ENCODE peak calls at places on chromosome 15, in eight cellular contexts. W, V, O, S, G, X, U and R are unnamed samples.
A peak's percentile ranks its signal among the peaks of the same experiment; 100 is the strongest.

GRCh38 chr15:52486003-52486996 is 42.4 kb downstream of the MYO5A start:
- DNase-seq in W (peak; percentile 7), V (no peak), O (no peak), S (no peak), G (no peak), X (no peak), U (no peak), R (no peak)

GRCh38 chr15:74261685-74262084 is 25.6 kb downstream of the CCDC33 start:
- DNase-seq in W (no peak), V (no peak), O (no peak), S (no peak), G (peak; percentile 9), X (no peak), U (no peak), R (no peak)

GRCh38 chr15:52680041-52680391 is 828 bp upstream of the ATOSA start:
- DNase-seq in W (peak; percentile 45), V (no peak), O (no peak), S (no peak), G (no peak), X (no peak), U (no peak), R (no peak)

GRCh38 chr15:85504739-85505676 is 124.6 kb downstream of the AKAP13 start:
- DNase-seq in W (peak; percentile 75), V (peak; percentile 27), O (peak; percentile 15), S (peak; percentile 48), G (no peak), X (no peak), U (no peak), R (peak; percentile 90)

GRCh38 chr15:90101969-90102890 is at the start of gene IDH2:
- DNase-seq in W (peak; percentile 88), V (peak; percentile 74), O (peak; percentile 59), S (peak; percentile 65), G (peak; percentile 91), X (peak; percentile 99), U (peak; percentile 44), R (peak; percentile 50)

GRCh38 chr15:35693887-35694286 is 147.9 kb upstream of the DPH6 start:
- DNase-seq in W (no peak), V (no peak), O (no peak), S (no peak), G (no peak), X (no peak), U (no peak), R (no peak)

GRCh38 chr15:99703603-99704443 is 29.4 kb downstream of the LYSMD4 start:
- DNase-seq in W (peak; percentile 69), V (peak; percentile 28), O (no peak), S (peak; percentile 51), G (no peak), X (no peak), U (no peak), R (no peak)

GRCh38 chr15:95277266-95277665 is 1045.9 kb downstream of the MCTP2 start:
- DNase-seq in W (no peak), V (no peak), O (no peak), S (no peak), G (no peak), X (no peak), U (no peak), R (no peak)

GRCh38 chr15:89855948-89856347 is 37.8 kb downstream of the AP3S2 start:
- DNase-seq in W (no peak), V (no peak), O (no peak), S (no peak), G (no peak), X (no peak), U (no peak), R (no peak)

GRCh38 chr15:68582864-68583263 is 4.1 kb downstream of the CORO2B start:
- DNase-seq in W (no peak), V (no peak), O (no peak), S (no peak), G (no peak), X (no peak), U (no peak), R (no peak)

GRCh38 chr15:75727851-75728715 is 15.4 kb upstream of the CSPG4 start:
- DNase-seq in W (peak; percentile 52), V (peak; percentile 61), O (peak; percentile 67), S (peak; percentile 65), G (no peak), X (peak; percentile 83), U (peak; percentile 50), R (peak; percentile 37)

GRCh38 chr15:76196286-76196948 is 114.9 kb downstream of the ETFA start:
- DNase-seq in W (peak; percentile 47), V (no peak), O (no peak), S (peak; percentile 65), G (no peak), X (peak; percentile 66), U (no peak), R (no peak)

GRCh38 chr15:96321422-96322391 is 8.8 kb upstream of the NR2F2 start:
- DNase-seq in W (peak; percentile 63), V (no peak), O (no peak), S (no peak), G (peak; percentile 71), X (peak; percentile 57), U (no peak), R (peak; percentile 35)

GRCh38 chr15:98580577-98580976 is 67.8 kb upstream of the IGF1R start:
- DNase-seq in W (peak; percentile 20), V (no peak), O (no peak), S (no peak), G (no peak), X (no peak), U (no peak), R (no peak)

GRCh38 chr15:89898628-89899302 is 5.0 kb upstream of the AP3S2 start:
- DNase-seq in W (peak; percentile 89), V (peak; percentile 52), O (peak; percentile 19), S (peak; percentile 76), G (no peak), X (peak; percentile 70), U (no peak), R (no peak)

GRCh38 chr15:25900901-25901300 is 37.8 kb upstream of the ATP10A start:
- DNase-seq in W (peak; percentile 22), V (no peak), O (no peak), S (no peak), G (no peak), X (no peak), U (no peak), R (no peak)

GRCh38 chr15:90870354-90871096 is 2.1 kb downstream of the FURIN start:
- DNase-seq in W (no peak), V (no peak), O (no peak), S (no peak), G (peak; percentile 31), X (no peak), U (no peak), R (no peak)

GRCh38 chr15:93985173-93985572 is 246.2 kb upstream of the MCTP2 start:
- DNase-seq in W (no peak), V (no peak), O (no peak), S (no peak), G (no peak), X (no peak), U (no peak), R (no peak)

GRCh38 chr15:91193059-91193715 is 93.1 kb downstream of the SV2B start:
- DNase-seq in W (no peak), V (no peak), O (no peak), S (no peak), G (no peak), X (no peak), U (no peak), R (no peak)

GRCh38 chr15:85828026-85828597 is 33.4 kb upstream of the KLHL25 start:
- DNase-seq in W (no peak), V (no peak), O (no peak), S (no peak), G (no peak), X (no peak), U (no peak), R (no peak)

GRCh38 chr15:76139368-76140068 is 79.7 kb downstream of the TMEM266 start:
- DNase-seq in W (peak; percentile 82), V (peak; percentile 43), O (peak; percentile 54), S (peak; percentile 79), G (no peak), X (peak; percentile 86), U (peak; percentile 58), R (peak; percentile 67)

GRCh38 chr15:89971592-89971997 is 29.5 kb upstream of the ZNF710 start:
- DNase-seq in W (peak; percentile 77), V (peak; percentile 18), O (peak; percentile 21), S (peak; percentile 47), G (no peak), X (peak; percentile 79), U (peak; percentile 15), R (no peak)

GRCh38 chr15:81752149-81752942 is 293.5 kb downstream of the MEX3B start:
- DNase-seq in W (peak; percentile 17), V (no peak), O (no peak), S (peak; percentile 5), G (peak; percentile 79), X (peak; percentile 77), U (no peak), R (peak; percentile 30)

GRCh38 chr15:96041982-96042733 is 288.3 kb upstream of the NR2F2 start:
- DNase-seq in W (no peak), V (no peak), O (no peak), S (no peak), G (no peak), X (no peak), U (no peak), R (no peak)